ENCODE peak calls at places on chromosome 13, in seven cellular contexts. U, D, I, O, Q, T and C are unnamed samples.
A peak's percentile ranks its signal among the peaks of the same experiment; 100 is the strongest.

GRCh38 chr13:44974056-44974798 is 15.0 kb downstream of the NUFIP1 start:
- DNase-seq in D (no peak), T (no peak), O (peak; percentile 23), U (no peak), I (peak; percentile 38), Q (no peak), C (no peak)

GRCh38 chr13:51769455-51770127 is 34.4 kb downstream of the DHRS12 start:
- DNase-seq in D (no peak), T (no peak), I (no peak), Q (no peak), O (peak; percentile 88), U (no peak), C (no peak)

GRCh38 chr13:110496281-110496680 is 65.2 kb downstream of the RAB20 start:
- DNase-seq in U (no peak), I (no peak), D (no peak), T (no peak), O (no peak), Q (no peak), C (no peak)

GRCh38 chr13:91351980-91352379 is 4.5 kb downstream of the MIR17HG start:
- DNase-seq in Q (no peak), T (no peak), U (no peak), I (no peak), D (no peak), O (no peak), C (no peak)

GRCh38 chr13:96982672-96983071 is 11.6 kb downstream of the OXGR1 start:
- DNase-seq in O (no peak), T (no peak), I (peak; percentile 36), D (no peak), Q (no peak), U (no peak), C (no peak)

GRCh38 chr13:45276887-45277286 is 64.1 kb downstream of the TPT1 start:
- DNase-seq in D (no peak), I (no peak), Q (no peak), U (no peak), O (no peak), T (no peak), C (no peak)

GRCh38 chr13:50244913-50245574 is 229.8 kb downstream of the KCNRG start:
- DNase-seq in I (peak; percentile 96), Q (no peak), T (no peak), O (no peak), D (no peak), U (no peak), C (no peak)

GRCh38 chr13:64591981-64592380 is 2638.2 kb downstream of the PCDH9 start:
- DNase-seq in Q (no peak), D (no peak), T (no peak), U (no peak), I (peak; percentile 33), O (no peak), C (no peak)

GRCh38 chr13:23960566-23961156 is 63.4 kb upstream of the C1QTNF9B start:
- DNase-seq in D (no peak), T (no peak), O (peak; percentile 31), U (no peak), Q (no peak), I (peak; percentile 55), C (no peak)